ENCODE peak calls at places on chromosome 20, in five cellular contexts. C, P, X, R and N are unnamed samples.

GRCh38 chr20:15141880-15142279 is 804.5 kb upstream of the FLRT3 start:
- DNase-seq in X (no peak), R (no peak), P (no peak), C (no peak), N (no peak)

GRCh38 chr20:63587781-63588591 is 13.9 kb upstream of the HELZ2 start:
- DNase-seq in P (no peak), R (no peak), X (no peak), C (no peak), N (peak; percentile 32)

GRCh38 chr20:57618766-57619052 is 1.5 kb downstream of the ZBP1 start:
- DNase-seq in R (no peak), P (no peak), C (no peak), X (no peak), N (no peak)

GRCh38 chr20:17644451-17644850 is 37.6 kb downstream of the RRBP1 start:
- DNase-seq in X (no peak), P (no peak), C (peak; percentile 32), R (no peak), N (no peak)

GRCh38 chr20:3172933-3173581 is at the start of gene LZTS3:
- DNase-seq in X (peak; percentile 92), C (peak; percentile 61), R (peak; percentile 84), P (peak; percentile 35), N (peak; percentile 69)

GRCh38 chr20:354298-354977 is 7.5 kb downstream of the NRSN2 start:
- DNase-seq in C (peak; percentile 88), R (peak; percentile 74), P (peak; percentile 68), X (peak; percentile 91), N (peak; percentile 80)

GRCh38 chr20:35883778-35884540 is 70.3 kb downstream of the SCAND1 start:
- DNase-seq in C (peak; percentile 92), R (peak; percentile 89), X (peak; percentile 43), P (peak; percentile 100), N (peak; percentile 84)

GRCh38 chr20:45308078-45308778 is at the start of gene MATN4:
- DNase-seq in P (no peak), C (no peak), X (no peak), R (no peak), N (no peak)

GRCh38 chr20:11581271-11581670 is 336.4 kb upstream of the BTBD3 start:
- DNase-seq in C (no peak), P (peak; percentile 1), R (no peak), X (no peak), N (no peak)

GRCh38 chr20:9072741-9073310 is 3.9 kb downstream of the PLCB4 start:
- DNase-seq in X (no peak), P (no peak), C (no peak), R (no peak), N (no peak)

GRCh38 chr20:19244291-19244690 is 31.8 kb downstream of the SLC24A3 start:
- DNase-seq in C (no peak), P (no peak), R (no peak), X (no peak), N (no peak)

GRCh38 chr20:62236674-62236996 is 1.7 kb upstream of the OSBPL2 start:
- DNase-seq in R (no peak), C (no peak), X (no peak), P (no peak), N (no peak)

GRCh38 chr20:35011589-35012226 is 56.0 kb downstream of the MYH7B start:
- DNase-seq in X (no peak), P (no peak), R (peak; percentile 8), C (no peak), N (no peak)

GRCh38 chr20:2283706-2284423 is 11.9 kb upstream of the TGM3 start:
- DNase-seq in X (no peak), R (no peak), P (no peak), C (no peak), N (no peak)

GRCh38 chr20:37344506-37345338 is 1.2 kb upstream of the SRC start:
- DNase-seq in X (no peak), R (no peak), P (no peak), C (no peak), N (no peak)

GRCh38 chr20:32820000-32820697 is 395 bp downstream of the MAPRE1 start:
- DNase-seq in P (peak; percentile 16), X (peak; percentile 86), C (peak; percentile 67), R (peak; percentile 54), N (no peak)

GRCh38 chr20:32991386-32991785 is 12.8 kb downstream of the SUN5 start:
- DNase-seq in P (no peak), R (no peak), X (no peak), C (no peak), N (no peak)

GRCh38 chr20:53948383-53949318 is 121.7 kb downstream of the BCAS1 start:
- DNase-seq in X (no peak), R (no peak), C (no peak), P (no peak), N (no peak)

GRCh38 chr20:58137236-58137635 is 91.2 kb downstream of the ANKRD60 start:
- DNase-seq in R (no peak), C (no peak), P (no peak), X (no peak), N (no peak)